ENCODE peak calls at places on chromosome 21, in five cellular contexts. I is left ventricle myocardium inferior, A is neural progenitor cell, K is ascending aorta, F is SK-N-MC. Y is an unnamed sample.

GRCh38 chr21:45641480-45642035 is 2.0 kb upstream of the PCBP3 start:
- DNase-seq in F (no peak), A (peak), I (no peak), K (no peak), Y (no peak)

GRCh38 chr21:30257773-30258172 is 25.0 kb downstream of the KRTAP24-1 start:
- DNase-seq in A (peak), K (no peak), I (no peak), F (no peak), Y (no peak)

GRCh38 chr21:41656946-41657525 is 109.8 kb downstream of the RIPK4 start:
- DNase-seq in I (no peak), F (no peak), A (no peak), K (no peak), Y (no peak)

GRCh38 chr21:33492571-33492970 is 1.1 kb upstream of the DNAJC28 start:
- DNase-seq in K (no peak), F (no peak), A (no peak), I (no peak), Y (no peak)

GRCh38 chr21:41068411-41069304 is 99.3 kb upstream of the BACE2 start:
- DNase-seq in I (peak), F (no peak), A (peak), K (peak), Y (peak)

GRCh38 chr21:36350282-36350910 is 30.4 kb downstream of the MORC3 start:
- DNase-seq in A (no peak), F (no peak), K (no peak), I (no peak), Y (no peak)

GRCh38 chr21:27713159-27714109 is 746.5 kb upstream of the ADAMTS5 start:
- DNase-seq in K (no peak), F (no peak), I (no peak), A (no peak), Y (no peak)

GRCh38 chr21:22885614-22886013 is 1887.4 kb downstream of the NCAM2 start:
- DNase-seq in F (no peak), I (no peak), K (no peak), A (no peak), Y (no peak)

GRCh38 chr21:35976481-35976880 is 83.8 kb downstream of the SETD4 start:
- DNase-seq in K (no peak), F (no peak), I (no peak), A (no peak), Y (no peak)

GRCh38 chr21:35102488-35103407 is 53.6 kb upstream of the RUNX1 start:
- DNase-seq in I (peak), F (no peak), K (peak), A (no peak), Y (no peak)

GRCh38 chr21:27513016-27513415 is 546.1 kb upstream of the ADAMTS5 start:
- DNase-seq in A (no peak), F (no peak), K (no peak), I (no peak), Y (no peak)

GRCh38 chr21:16588433-16588860 is 858.7 kb downstream of the USP25 start:
- DNase-seq in I (peak), A (peak), K (peak), F (no peak), Y (no peak)

GRCh38 chr21:41761211-41762181 is 5.4 kb downstream of the RIPK4 start:
- DNase-seq in I (peak), F (no peak), K (peak), A (peak), Y (no peak)

GRCh38 chr21:45923146-45923545 is 58.4 kb upstream of the COL6A1 start:
- DNase-seq in A (peak), K (peak), F (peak), I (peak), Y (no peak)

GRCh38 chr21:45505416-45506021 is 36.7 kb downstream of the SLC19A1 start:
- DNase-seq in K (peak), I (peak), A (no peak), F (no peak), Y (no peak)

GRCh38 chr21:41584603-41585176 is 76.7 kb upstream of the TMPRSS2 start:
- DNase-seq in A (no peak), K (peak), I (no peak), F (no peak), Y (peak)

GRCh38 chr21:35933466-35933865 is 126.9 kb downstream of the SETD4 start:
- DNase-seq in I (peak), A (peak), K (peak), F (no peak), Y (no peak)

GRCh38 chr21:44487831-44488230 is 32.5 kb downstream of the LRRC3 start:
- DNase-seq in A (peak), K (no peak), F (no peak), I (no peak), Y (no peak)

GRCh38 chr21:44489962-44490361 is 34.7 kb downstream of the LRRC3 start:
- DNase-seq in K (no peak), F (no peak), A (peak), I (no peak), Y (no peak)

GRCh38 chr21:44492572-44493385 is 37.5 kb downstream of the LRRC3 start:
- DNase-seq in F (no peak), I (no peak), A (no peak), K (no peak), Y (no peak)

GRCh38 chr21:44490405-44490804 is 35.1 kb downstream of the LRRC3 start:
- DNase-seq in A (no peak), F (no peak), K (no peak), I (no peak), Y (no peak)

GRCh38 chr21:44490816-44491215 is 35.5 kb downstream of the LRRC3 start:
- DNase-seq in I (no peak), F (no peak), A (no peak), K (no peak), Y (no peak)
- H3K27ac ChIP-seq in I (no peak), F (no peak), A (no peak), K (no peak), Y (no peak)

GRCh38 chr21:17789085-17789484 is 30.1 kb downstream of the C21orf91 start:
- DNase-seq in F (no peak), I (no peak), A (no peak), K (no peak), Y (no peak)
- H3K27ac ChIP-seq in F (no peak), I (no peak), A (no peak), K (no peak), Y (no peak)

GRCh38 chr21:43345746-43346409 is 81.1 kb downstream of the SIK1 start:
- DNase-seq in K (peak), I (no peak), A (no peak), F (no peak), Y (no peak)
- H3K27ac ChIP-seq in K (no peak), I (no peak), A (no peak), F (no peak), Y (no peak)

GRCh38 chr21:39843483-39843882 is 23.8 kb upstream of the PCP4 start:
- DNase-seq in A (no peak), I (no peak), F (no peak), K (no peak), Y (no peak)

GRCh38 chr21:39845581-39846130 is 21.6 kb upstream of the PCP4 start:
- DNase-seq in I (no peak), F (no peak), K (no peak), A (peak), Y (no peak)

GRCh38 chr21:39843916-39844315 is 23.3 kb upstream of the PCP4 start:
- DNase-seq in A (no peak), I (no peak), K (no peak), F (no peak), Y (no peak)

GRCh38 chr21:39840373-39841097 is 26.7 kb upstream of the PCP4 start:
- DNase-seq in F (no peak), A (no peak), I (no peak), K (no peak), Y (no peak)

DNA sequence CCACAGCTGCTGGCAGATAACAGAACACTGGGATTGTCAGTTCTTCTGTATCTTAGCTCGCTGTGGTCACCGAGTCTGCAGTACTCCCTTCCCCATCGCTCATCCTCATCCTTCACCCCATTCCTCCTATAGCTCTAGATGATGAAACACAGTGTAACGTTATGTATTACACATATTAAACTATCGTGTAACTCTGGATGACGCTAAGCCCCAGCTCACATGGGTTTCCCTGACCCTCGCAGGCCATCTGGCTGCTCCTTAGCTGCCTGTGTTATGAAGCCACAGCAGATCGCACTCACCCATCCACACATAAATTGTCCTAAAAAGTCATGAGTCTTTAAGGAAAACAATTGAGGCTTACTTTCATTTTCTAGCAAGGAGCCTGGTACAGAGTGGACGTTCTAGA is 24.5 kb upstream of the PCP4 start:
- DNase-seq in F (no peak), K (no peak), A (no peak), I (no peak), Y (no peak)
- H3K27ac ChIP-seq in F (no peak), K (no peak), A (no peak), I (no peak), Y (peak)

GRCh38 chr21:38914071-38914491 is 108.4 kb downstream of the ETS2 start:
- DNase-seq in A (no peak), I (no peak), F (no peak), K (no peak), Y (no peak)
- H3K27ac ChIP-seq in A (no peak), I (no peak), F (no peak), K (peak), Y (peak)

Y was measured in vagina.